ENCODE peak calls at places on chromosomes 12 and 14, in six cellular contexts. One of them, this sample, is unnamed.

GRCh38 chr12:67698711-67699603 is 50.4 kb downstream of the DYRK2 start:
- DNase-seq in activated T-cell treated with anti-CD3 and anti-CD28 coated beads for 1 hour: peak; percentile 14
- DNase-seq in AG10803: peak; percentile 68
- DNase-seq in trophoblast cell: no peak
- DNase-seq in CD4-positive, alpha-beta memory T cell: peak; percentile 62
- DNase-seq in amygdala: no peak
- DNase-seq in this sample: no peak

GRCh38 chr14:23670489-23670888 is 34.3 kb downstream of the DHRS2 start:
- DNase-seq in amygdala: no peak
- DNase-seq in CD4-positive, alpha-beta memory T cell: no peak
- DNase-seq in trophoblast cell: no peak
- DNase-seq in activated T-cell treated with anti-CD3 and anti-CD28 coated beads for 1 hour: no peak
- DNase-seq in AG10803: no peak
- DNase-seq in this sample: no peak

GRCh38 chr14:92584856-92585255 is 71.3 kb downstream of the RIN3 start:
- DNase-seq in trophoblast cell: no peak
- DNase-seq in amygdala: no peak
- DNase-seq in CD4-positive, alpha-beta memory T cell: no peak
- DNase-seq in AG10803: peak; percentile 17
- DNase-seq in activated T-cell treated with anti-CD3 and anti-CD28 coated beads for 1 hour: no peak
- DNase-seq in this sample: no peak

GRCh38 chr12:124686001-124686884 is 118.8 kb upstream of the NCOR2 start:
- DNase-seq in activated T-cell treated with anti-CD3 and anti-CD28 coated beads for 1 hour: no peak
- DNase-seq in CD4-positive, alpha-beta memory T cell: no peak
- DNase-seq in trophoblast cell: peak; percentile 71
- DNase-seq in AG10803: peak; percentile 80
- DNase-seq in amygdala: no peak
- DNase-seq in this sample: peak; percentile 59

GRCh38 chr14:29858299-29858698 is 69.3 kb downstream of the PRKD1 start:
- DNase-seq in amygdala: no peak
- DNase-seq in trophoblast cell: no peak
- DNase-seq in activated T-cell treated with anti-CD3 and anti-CD28 coated beads for 1 hour: no peak
- DNase-seq in CD4-positive, alpha-beta memory T cell: no peak
- DNase-seq in AG10803: no peak
- DNase-seq in this sample: no peak

GRCh38 chr14:57066887-57067513 is 201.7 kb downstream of the EXOC5 start:
- DNase-seq in activated T-cell treated with anti-CD3 and anti-CD28 coated beads for 1 hour: no peak
- DNase-seq in amygdala: no peak
- DNase-seq in AG10803: no peak
- DNase-seq in trophoblast cell: peak; percentile 27
- DNase-seq in CD4-positive, alpha-beta memory T cell: no peak
- DNase-seq in this sample: peak; percentile 1

GRCh38 chr12:84585996-84586395 is 326.6 kb downstream of the SLC6A15 start:
- DNase-seq in CD4-positive, alpha-beta memory T cell: no peak
- DNase-seq in AG10803: peak; percentile 5
- DNase-seq in amygdala: no peak
- DNase-seq in trophoblast cell: no peak
- DNase-seq in activated T-cell treated with anti-CD3 and anti-CD28 coated beads for 1 hour: no peak
- DNase-seq in this sample: peak; percentile 84

GRCh38 chr12:119914666-119915065 is 37.5 kb upstream of the CIT start:
- DNase-seq in activated T-cell treated with anti-CD3 and anti-CD28 coated beads for 1 hour: no peak
- DNase-seq in AG10803: no peak
- DNase-seq in amygdala: no peak
- DNase-seq in CD4-positive, alpha-beta memory T cell: no peak
- DNase-seq in trophoblast cell: peak; percentile 66
- DNase-seq in this sample: no peak

GRCh38 chr12:123095074-123095694 is 55.7 kb downstream of the PITPNM2 start:
- DNase-seq in activated T-cell treated with anti-CD3 and anti-CD28 coated beads for 1 hour: no peak
- DNase-seq in amygdala: no peak
- DNase-seq in trophoblast cell: no peak
- DNase-seq in CD4-positive, alpha-beta memory T cell: no peak
- DNase-seq in AG10803: no peak
- DNase-seq in this sample: no peak

GRCh38 chr12:18982226-18982949 is 147.1 kb upstream of the PLEKHA5 start:
- DNase-seq in trophoblast cell: no peak
- DNase-seq in amygdala: no peak
- DNase-seq in activated T-cell treated with anti-CD3 and anti-CD28 coated beads for 1 hour: no peak
- DNase-seq in AG10803: no peak
- DNase-seq in CD4-positive, alpha-beta memory T cell: no peak
- DNase-seq in this sample: no peak

GRCh38 chr14:56630707-56631106 is 51.1 kb downstream of the TMEM260 start:
- DNase-seq in AG10803: peak; percentile 68
- DNase-seq in CD4-positive, alpha-beta memory T cell: no peak
- DNase-seq in amygdala: no peak
- DNase-seq in trophoblast cell: no peak
- DNase-seq in activated T-cell treated with anti-CD3 and anti-CD28 coated beads for 1 hour: no peak
- DNase-seq in this sample: no peak

GRCh38 chr12:122841544-122842321 is 6.5 kb downstream of the HIP1R start:
- DNase-seq in activated T-cell treated with anti-CD3 and anti-CD28 coated beads for 1 hour: no peak
- DNase-seq in CD4-positive, alpha-beta memory T cell: no peak
- DNase-seq in AG10803: peak; percentile 65
- DNase-seq in trophoblast cell: peak; percentile 72
- DNase-seq in amygdala: peak; percentile 51
- DNase-seq in this sample: peak; percentile 87

GRCh38 chr14:69320581-69321365 is 60.8 kb downstream of the GALNT16 start:
- DNase-seq in activated T-cell treated with anti-CD3 and anti-CD28 coated beads for 1 hour: no peak
- DNase-seq in CD4-positive, alpha-beta memory T cell: no peak
- DNase-seq in AG10803: no peak
- DNase-seq in amygdala: no peak
- DNase-seq in trophoblast cell: no peak
- DNase-seq in this sample: no peak

GRCh38 chr12:124720019-124720686 is 143.5 kb downstream of the SCARB1 start:
- DNase-seq in activated T-cell treated with anti-CD3 and anti-CD28 coated beads for 1 hour: no peak
- DNase-seq in amygdala: no peak
- DNase-seq in CD4-positive, alpha-beta memory T cell: no peak
- DNase-seq in AG10803: peak; percentile 74
- DNase-seq in trophoblast cell: peak; percentile 51
- DNase-seq in this sample: peak; percentile 63

This sample was measured in foreskin fibroblast.